ENCODE peak calls at places on chromosomes 12 and 14, in ten cellular contexts. I, H, B, M, A, F, R, K, S and E are unnamed samples.

GRCh38 chr14:99359906-99360305 is 87.9 kb upstream of the BCL11B start:
- DNase-seq in I (no peak), H (no peak), B (no peak), M (no peak), A (no peak), F (no peak), R (no peak), K (no peak), S (no peak), E (no peak)

GRCh38 chr12:47768323-47768811 is 4.7 kb upstream of the SLC48A1 start:
- DNase-seq in I (peak), H (no peak), B (peak), M (no peak), A (peak), F (no peak), R (no peak), K (no peak), S (no peak), E (no peak)

GRCh38 chr14:105147701-105148603 is 20.6 kb downstream of the JAG2 start:
- DNase-seq in I (no peak), H (no peak), B (no peak), M (no peak), A (no peak), F (no peak), R (peak), K (peak), S (no peak), E (peak)

GRCh38 chr14:23112359-23113178 is 6.5 kb downstream of the CEBPE start:
- DNase-seq in I (no peak), H (no peak), B (no peak), M (no peak), A (no peak), F (no peak), R (no peak), K (peak), S (no peak), E (no peak)

GRCh38 chr12:26734510-26735248 is 98.3 kb downstream of the ITPR2 start:
- DNase-seq in I (no peak), H (no peak), B (no peak), M (no peak), A (no peak), F (no peak), R (no peak), K (no peak), S (no peak), E (no peak)

GRCh38 chr12:14416658-14417057 is 51.2 kb downstream of the ATF7IP start:
- DNase-seq in I (no peak), H (peak), B (no peak), M (no peak), A (peak), F (peak), R (no peak), K (no peak), S (no peak), E (no peak)

GRCh38 chr14:76090611-76091010 is 61.1 kb upstream of the GPATCH2L start:
- DNase-seq in I (no peak), H (no peak), B (no peak), M (no peak), A (no peak), F (no peak), R (no peak), K (no peak), S (no peak), E (no peak)

GRCh38 chr12:111430418-111431353 is 25.0 kb downstream of the SH2B3 start:
- DNase-seq in I (no peak), H (peak), B (no peak), M (peak), A (no peak), F (no peak), R (peak), K (no peak), S (no peak), E (peak)

GRCh38 chr14:71221119-71221518 is 313.9 kb downstream of the PCNX1 start:
- DNase-seq in I (no peak), H (no peak), B (no peak), M (no peak), A (no peak), F (no peak), R (no peak), K (no peak), S (no peak), E (no peak)

GRCh38 chr12:6946033-6946919 is 2.5 kb downstream of the C12orf57 start:
- DNase-seq in I (peak), H (peak), B (peak), M (peak), A (peak), F (no peak), R (peak), K (peak), S (no peak), E (no peak)

GRCh38 chr12:4388662-4389061 is 9.2 kb upstream of the FGF23 start:
- DNase-seq in I (no peak), H (no peak), B (no peak), M (no peak), A (no peak), F (no peak), R (no peak), K (no peak), S (no peak), E (no peak)

GRCh38 chr14:105500036-105500725 is 9.1 kb downstream of the TEDC1 start:
- DNase-seq in I (no peak), H (no peak), B (no peak), M (no peak), A (no peak), F (no peak), R (no peak), K (no peak), S (no peak), E (no peak)

GRCh38 chr14:68476212-68476964 is 316.5 kb downstream of the ZFP36L1 start:
- DNase-seq in I (no peak), H (no peak), B (no peak), M (no peak), A (peak), F (peak), R (peak), K (peak), S (no peak), E (peak)

GRCh38 chr12:127179199-127179598 is 1087.8 kb upstream of the TMEM132C start:
- DNase-seq in I (no peak), H (no peak), B (no peak), M (no peak), A (no peak), F (no peak), R (no peak), K (no peak), S (no peak), E (no peak)